ENCODE peak calls at places on chromosomes 13 and 19, in ten cellular contexts. X is K562; U is hepatocyte; D is IMR-90; E is HCT116; B is CD4-positive, alpha-beta T cell; V is left ventricle myocardium inferior; I is esophagus squamous epithelium; O is tibial nerve; C is substantia nigra. S is an unnamed sample.

GRCh38 chr19:3404324-3405260 is 38.2 kb downstream of the NFIC start:
- DNase-seq in X (no peak), U (peak), D (peak), E (no peak), B (no peak), V (peak), I (no peak), O (peak), C (peak), S (no peak)

GRCh38 chr13:26460652-26461051 is 96.8 kb upstream of the WASF3 start:
- DNase-seq in X (no peak), U (no peak), D (peak), E (no peak), B (no peak), V (peak), I (no peak), O (peak), C (no peak), S (no peak)

GRCh38 chr13:26752671-26753070 is 7.9 kb downstream of the GPR12 start:
- DNase-seq in X (no peak), U (no peak), D (no peak), E (no peak), B (no peak), V (no peak), I (no peak), O (no peak), C (no peak), S (no peak)

GRCh38 chr19:56170261-56170660 is 5.5 kb upstream of the GALP start:
- DNase-seq in X (peak), U (peak), D (peak), E (no peak), B (no peak), V (no peak), I (no peak), O (no peak), C (no peak), S (peak)

GRCh38 chr19:16756649-16757048 is 37.0 kb downstream of the NWD1 start:
- DNase-seq in X (no peak), U (no peak), D (no peak), E (no peak), B (no peak), V (no peak), I (no peak), O (no peak), C (no peak), S (no peak)

GRCh38 chr19:38361633-38362075 is 12.7 kb upstream of the PSMD8 start:
- DNase-seq in X (peak), U (peak), D (peak), E (peak), B (peak), V (peak), I (peak), O (peak), C (peak), S (peak)

GRCh38 chr19:16594131-16594586 is 21.9 kb upstream of the SLC35E1 start:
- DNase-seq in X (no peak), U (no peak), D (no peak), E (no peak), B (peak), V (no peak), I (no peak), O (no peak), C (no peak), S (no peak)

GRCh38 chr13:89737051-89737450 is 1610.4 kb upstream of the MIR17HG start:
- DNase-seq in X (no peak), U (no peak), D (no peak), E (no peak), B (no peak), V (no peak), I (no peak), O (no peak), C (no peak), S (no peak)

GRCh38 chr13:62293081-62293480 is 877.4 kb upstream of the PCDH20 start:
- DNase-seq in X (no peak), U (peak), D (peak), E (no peak), B (no peak), V (no peak), I (no peak), O (no peak), C (no peak), S (peak)

GRCh38 chr13:26749285-26749684 is 11.3 kb downstream of the GPR12 start:
- DNase-seq in X (peak), U (no peak), D (no peak), E (no peak), B (no peak), V (no peak), I (no peak), O (no peak), C (no peak), S (no peak)

GRCh38 chr13:109971006-109971744 is 184.8 kb upstream of the IRS2 start:
- DNase-seq in X (no peak), U (no peak), D (no peak), E (no peak), B (no peak), V (peak), I (no peak), O (no peak), C (no peak), S (no peak)

GRCh38 chr13:52961196-52961845 is 67.3 kb upstream of the OLFM4 start:
- DNase-seq in X (no peak), U (no peak), D (no peak), E (no peak), B (no peak), V (no peak), I (no peak), O (no peak), C (no peak), S (no peak)

GRCh38 chr13:100860866-100861265 is 186.3 kb upstream of the TMTC4 start:
- DNase-seq in X (no peak), U (no peak), D (peak), E (no peak), B (no peak), V (no peak), I (no peak), O (no peak), C (no peak), S (no peak)

GRCh38 chr19:23260956-23261355 is 10.8 kb upstream of the ZNF724 start:
- DNase-seq in X (no peak), U (no peak), D (no peak), E (no peak), B (no peak), V (no peak), I (no peak), O (no peak), C (no peak), S (no peak)

GRCh38 chr19:10049626-10050025 is 36.3 kb downstream of the RDH8 start:
- DNase-seq in X (no peak), U (no peak), D (no peak), E (no peak), B (no peak), V (no peak), I (no peak), O (no peak), C (no peak), S (no peak)

GRCh38 chr13:32726374-32727037 is 140.3 kb downstream of the PDS5B start:
- DNase-seq in X (no peak), U (peak), D (no peak), E (no peak), B (no peak), V (no peak), I (no peak), O (no peak), C (no peak), S (no peak)

GRCh38 chr13:38542601-38543000 is 144.3 kb upstream of the FREM2 start:
- DNase-seq in X (no peak), U (no peak), D (no peak), E (no peak), B (no peak), V (no peak), I (no peak), O (no peak), C (no peak), S (no peak)

GRCh38 chr19:58519087-58519354 is 589 bp downstream of the ZBTB45 start:
- DNase-seq in X (peak), U (peak), D (peak), E (no peak), B (peak), V (peak), I (no peak), O (peak), C (no peak), S (peak)

GRCh38 chr13:21661510-21661909 is 9.4 kb upstream of the FGF9 start:
- DNase-seq in X (no peak), U (no peak), D (no peak), E (no peak), B (no peak), V (no peak), I (no peak), O (no peak), C (no peak), S (no peak)

GRCh38 chr13:75870397-75870801 is 234.3 kb downstream of the LMO7 start:
- DNase-seq in X (peak), U (peak), D (peak), E (no peak), B (no peak), V (no peak), I (no peak), O (no peak), C (peak), S (peak)

GRCh38 chr13:60572855-60573254 is 175.8 kb downstream of the TDRD3 start:
- DNase-seq in X (no peak), U (no peak), D (no peak), E (no peak), B (no peak), V (no peak), I (no peak), O (no peak), C (no peak), S (no peak)

GRCh38 chr19:38729653-38730469 is 14.4 kb downstream of the CAPN12 start:
- DNase-seq in X (peak), U (peak), D (peak), E (peak), B (peak), V (peak), I (no peak), O (no peak), C (peak), S (peak)

GRCh38 chr13:24274452-24274971 is 34.9 kb upstream of the C1QTNF9 start:
- DNase-seq in X (no peak), U (no peak), D (peak), E (no peak), B (peak), V (peak), I (no peak), O (no peak), C (peak), S (no peak)

GRCh38 chr19:38337360-38337653 is 1.7 kb downstream of the CATSPERG start:
- DNase-seq in X (no peak), U (no peak), D (no peak), E (no peak), B (peak), V (no peak), I (no peak), O (no peak), C (no peak), S (no peak)

GRCh38 chr19:49491030-49491803 is 3.8 kb downstream of the RPL13A start:
- DNase-seq in X (peak), U (no peak), D (no peak), E (no peak), B (no peak), V (no peak), I (no peak), O (no peak), C (no peak), S (no peak)

GRCh38 chr19:8208119-8208709 is 956 bp upstream of the CERS4 start:
- DNase-seq in X (no peak), U (peak), D (no peak), E (no peak), B (no peak), V (peak), I (no peak), O (no peak), C (peak), S (no peak)

GRCh38 chr19:16338470-16339360 is 14.1 kb downstream of the KLF2 start:
- DNase-seq in X (no peak), U (no peak), D (peak), E (peak), B (peak), V (no peak), I (no peak), O (no peak), C (no peak), S (peak)

GRCh38 chr13:27599845-27600553 is 20.3 kb downstream of the LNX2 start:
- DNase-seq in X (peak), U (peak), D (peak), E (peak), B (no peak), V (no peak), I (no peak), O (no peak), C (no peak), S (peak)

GRCh38 chr13:113161433-113161832 is 3.0 kb downstream of the PROZ start:
- DNase-seq in X (no peak), U (no peak), D (no peak), E (no peak), B (no peak), V (no peak), I (no peak), O (no peak), C (no peak), S (no peak)

GRCh38 chr19:45777395-45777961 is 4.8 kb downstream of the DMPK start:
- DNase-seq in X (no peak), U (no peak), D (no peak), E (no peak), B (no peak), V (no peak), I (no peak), O (no peak), C (no peak), S (no peak)

GRCh38 chr19:51389143-51389542 is 1.2 kb downstream of the C19orf84 start:
- DNase-seq in X (no peak), U (no peak), D (no peak), E (no peak), B (no peak), V (no peak), I (no peak), O (no peak), C (no peak), S (no peak)

GRCh38 chr13:28415994-28416411 is 78.9 kb downstream of the FLT1 start:
- DNase-seq in X (no peak), U (no peak), D (no peak), E (peak), B (no peak), V (no peak), I (no peak), O (no peak), C (no peak), S (no peak)

DNA sequence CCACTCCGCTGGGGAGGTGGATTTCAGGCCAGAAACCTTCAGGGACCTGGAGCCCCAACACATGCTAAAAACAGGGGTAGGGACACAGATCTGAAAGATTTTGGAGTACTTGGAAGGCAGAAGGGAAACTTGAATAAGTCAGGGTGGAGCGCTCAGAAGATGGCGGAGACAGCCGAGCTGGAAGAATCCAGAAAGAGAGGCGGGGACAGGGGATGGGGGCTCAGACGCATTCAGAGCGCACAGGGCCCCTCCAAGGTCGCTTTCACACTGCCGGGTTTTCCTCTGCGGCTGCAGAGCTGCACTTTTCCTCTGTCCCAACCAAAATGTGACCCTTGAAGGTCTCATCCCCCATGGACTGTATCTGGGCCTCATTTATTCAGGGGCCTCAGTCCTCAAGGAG is 56.9 kb downstream of the ERICH4 start:
- DNase-seq in X (no peak), U (no peak), D (no peak), E (no peak), B (no peak), V (no peak), I (no peak), O (no peak), C (no peak), S (no peak)
- H3K27ac ChIP-seq in X (no peak), U (no peak), D (no peak), E (no peak), B (no peak), V (peak), I (peak), O (no peak), C (no peak), S (no peak)

DNA sequence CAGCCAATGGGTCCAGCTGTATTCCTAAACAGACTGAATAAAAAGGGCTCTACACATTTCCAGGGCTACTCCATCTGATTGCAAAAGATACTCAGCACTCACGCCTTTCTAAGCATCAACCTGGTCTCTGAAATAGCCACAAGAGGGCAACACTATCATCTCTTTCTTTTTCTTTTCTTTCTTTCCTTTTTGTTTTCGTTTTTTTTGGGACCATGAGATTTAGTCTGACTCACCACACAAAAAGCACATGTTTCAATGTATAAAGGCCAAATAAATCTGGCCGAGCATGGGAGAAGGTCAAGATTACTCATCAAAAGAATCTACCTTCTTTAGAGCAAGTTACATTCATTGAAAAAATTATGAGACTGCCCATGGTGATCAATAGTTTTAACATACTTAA is 805.6 kb upstream of the ARGLU1 start:
- DNase-seq in X (no peak), U (peak), D (peak), E (no peak), B (no peak), V (no peak), I (no peak), O (no peak), C (no peak), S (no peak)
- H3K27ac ChIP-seq in X (no peak), U (no peak), D (peak), E (no peak), B (no peak), V (no peak), I (no peak), O (no peak), C (no peak), S (no peak)

GRCh38 chr19:1417145-1417544 is 9.8 kb downstream of the DAZAP1 start:
- DNase-seq in X (no peak), U (no peak), D (peak), E (no peak), B (no peak), V (no peak), I (no peak), O (no peak), C (no peak), S (no peak)
- H3K27ac ChIP-seq in X (no peak), U (peak), D (peak), E (no peak), B (no peak), V (no peak), I (peak), O (peak), C (peak), S (no peak)

DNA sequence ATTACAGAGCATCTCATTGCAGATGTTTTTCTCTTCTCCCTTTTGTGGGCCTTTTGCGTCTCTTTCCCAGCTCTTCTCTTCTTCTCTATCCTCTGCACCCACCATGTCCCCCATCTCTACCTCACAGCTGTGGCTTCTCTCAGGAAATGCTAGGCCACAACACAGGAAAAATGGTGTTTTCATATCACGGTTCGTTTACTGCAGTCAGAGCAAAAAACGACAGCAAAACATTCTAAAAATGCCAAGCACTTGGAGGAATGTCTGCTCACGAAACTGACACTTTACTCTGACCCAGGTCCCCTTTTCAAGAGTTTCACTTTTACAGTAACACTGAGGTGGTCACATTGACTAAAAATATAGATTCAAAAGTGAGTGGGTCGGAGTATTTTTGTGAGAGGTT is 152.2 kb downstream of the DCT start:
- DNase-seq in X (no peak), U (no peak), D (no peak), E (no peak), B (no peak), V (no peak), I (no peak), O (no peak), C (no peak), S (no peak)
- H3K27ac ChIP-seq in X (no peak), U (peak), D (peak), E (no peak), B (no peak), V (peak), I (no peak), O (no peak), C (no peak), S (peak)

GRCh38 chr19:4987692-4988370 is 18.9 kb downstream of the KDM4B start:
- DNase-seq in X (no peak), U (no peak), D (peak), E (no peak), B (no peak), V (no peak), I (no peak), O (no peak), C (no peak), S (no peak)
- H3K27ac ChIP-seq in X (no peak), U (peak), D (no peak), E (no peak), B (no peak), V (peak), I (no peak), O (no peak), C (no peak), S (no peak)